ENCODE peak calls at places on chromosome 1, in seven cellular contexts. One of them, this sample, is unnamed.

GRCh38 chr1:110750446-110751029 is 75.8 kb upstream of the KCNA3 start:
- DNase-seq in ascending aorta: no peak
- DNase-seq in stomach: no peak
- DNase-seq in fibroblast of mammary gland: no peak
- DNase-seq in NT2/D1: no peak
- DNase-seq in body of pancreas: no peak
- DNase-seq in adipocyte: no peak
- DNase-seq in this sample: no peak

GRCh38 chr1:18668750-18669404 is 38.2 kb downstream of the PAX7 start:
- DNase-seq in fibroblast of mammary gland: no peak
- DNase-seq in NT2/D1: no peak
- DNase-seq in adipocyte: peak; percentile 1
- DNase-seq in ascending aorta: no peak
- DNase-seq in stomach: peak; percentile 59
- DNase-seq in body of pancreas: peak; percentile 27
- DNase-seq in this sample: no peak

GRCh38 chr1:218080818-218081217 is 204.3 kb upstream of the RRP15 start:
- DNase-seq in fibroblast of mammary gland: no peak
- DNase-seq in NT2/D1: no peak
- DNase-seq in ascending aorta: no peak
- DNase-seq in stomach: no peak
- DNase-seq in adipocyte: no peak
- DNase-seq in body of pancreas: no peak
- DNase-seq in this sample: no peak

GRCh38 chr1:155173478-155174333 is at the start of gene TRIM46:
- DNase-seq in stomach: peak; percentile 25
- DNase-seq in fibroblast of mammary gland: peak; percentile 36
- DNase-seq in NT2/D1: no peak
- DNase-seq in body of pancreas: no peak
- DNase-seq in adipocyte: peak; percentile 78
- DNase-seq in ascending aorta: no peak
- DNase-seq in this sample: peak; percentile 68

GRCh38 chr1:6646499-6647148 is 22.0 kb downstream of the THAP3 start:
- DNase-seq in NT2/D1: no peak
- DNase-seq in adipocyte: peak; percentile 78
- DNase-seq in fibroblast of mammary gland: peak; percentile 65
- DNase-seq in stomach: peak; percentile 34
- DNase-seq in ascending aorta: no peak
- DNase-seq in body of pancreas: peak; percentile 49
- DNase-seq in this sample: peak; percentile 52

GRCh38 chr1:33349778-33350610 is 29.1 kb upstream of the A3GALT2 start:
- DNase-seq in fibroblast of mammary gland: peak; percentile 70
- DNase-seq in adipocyte: peak; percentile 94
- DNase-seq in body of pancreas: peak; percentile 91
- DNase-seq in stomach: peak; percentile 89
- DNase-seq in NT2/D1: peak; percentile 73
- DNase-seq in ascending aorta: no peak
- DNase-seq in this sample: peak; percentile 77

GRCh38 chr1:109040627-109041613 is 982 bp downstream of the WDR47 start:
- DNase-seq in adipocyte: peak; percentile 62
- DNase-seq in fibroblast of mammary gland: peak; percentile 13
- DNase-seq in body of pancreas: no peak
- DNase-seq in NT2/D1: no peak
- DNase-seq in stomach: peak; percentile 28
- DNase-seq in ascending aorta: no peak
- DNase-seq in this sample: peak; percentile 34

GRCh38 chr1:219555031-219555667 is 57.8 kb downstream of the ZC3H11B start:
- DNase-seq in stomach: no peak
- DNase-seq in adipocyte: peak; percentile 80
- DNase-seq in fibroblast of mammary gland: peak; percentile 7
- DNase-seq in NT2/D1: peak; percentile 88
- DNase-seq in ascending aorta: no peak
- DNase-seq in body of pancreas: no peak
- DNase-seq in this sample: peak; percentile 81

GRCh38 chr1:76891931-76892330 is 24.7 kb downstream of the ST6GALNAC5 start:
- DNase-seq in body of pancreas: no peak
- DNase-seq in NT2/D1: no peak
- DNase-seq in ascending aorta: no peak
- DNase-seq in fibroblast of mammary gland: peak; percentile 26
- DNase-seq in stomach: no peak
- DNase-seq in adipocyte: peak; percentile 71
- DNase-seq in this sample: no peak

GRCh38 chr1:218380125-218380977 is 35.2 kb downstream of the TGFB2 start:
- DNase-seq in body of pancreas: peak; percentile 63
- DNase-seq in stomach: peak; percentile 54
- DNase-seq in ascending aorta: no peak
- DNase-seq in NT2/D1: no peak
- DNase-seq in fibroblast of mammary gland: peak; percentile 73
- DNase-seq in adipocyte: peak; percentile 48
- DNase-seq in this sample: peak; percentile 83

GRCh38 chr1:3453891-3454810 is at the start of gene ARHGEF16:
- DNase-seq in ascending aorta: no peak
- DNase-seq in stomach: peak; percentile 93
- DNase-seq in fibroblast of mammary gland: peak; percentile 12
- DNase-seq in NT2/D1: peak; percentile 39
- DNase-seq in body of pancreas: peak; percentile 91
- DNase-seq in adipocyte: peak; percentile 66
- DNase-seq in this sample: no peak

GRCh38 chr1:231828182-231828920 is 201.8 kb downstream of the DISC1 start:
- DNase-seq in fibroblast of mammary gland: peak; percentile 97
- DNase-seq in ascending aorta: no peak
- DNase-seq in adipocyte: peak; percentile 97
- DNase-seq in stomach: no peak
- DNase-seq in body of pancreas: peak; percentile 50
- DNase-seq in NT2/D1: no peak
- DNase-seq in this sample: peak; percentile 94

GRCh38 chr1:197913495-197914276 is 3.5 kb upstream of the LHX9 start:
- DNase-seq in NT2/D1: no peak
- DNase-seq in body of pancreas: no peak
- DNase-seq in fibroblast of mammary gland: no peak
- DNase-seq in adipocyte: no peak
- DNase-seq in stomach: no peak
- DNase-seq in ascending aorta: no peak
- DNase-seq in this sample: no peak

GRCh38 chr1:197911857-197912696 is 5.1 kb upstream of the LHX9 start:
- DNase-seq in NT2/D1: no peak
- DNase-seq in ascending aorta: no peak
- DNase-seq in fibroblast of mammary gland: no peak
- DNase-seq in adipocyte: no peak
- DNase-seq in stomach: no peak
- DNase-seq in body of pancreas: no peak
- DNase-seq in this sample: no peak

GRCh38 chr1:197911172-197911856 is 5.9 kb upstream of the LHX9 start:
- DNase-seq in stomach: no peak
- DNase-seq in ascending aorta: no peak
- DNase-seq in NT2/D1: no peak
- DNase-seq in fibroblast of mammary gland: no peak
- DNase-seq in adipocyte: peak; percentile 35
- DNase-seq in body of pancreas: no peak
- DNase-seq in this sample: no peak

GRCh38 chr1:197914510-197914909 is 2.7 kb upstream of the LHX9 start:
- DNase-seq in fibroblast of mammary gland: no peak
- DNase-seq in ascending aorta: no peak
- DNase-seq in body of pancreas: no peak
- DNase-seq in adipocyte: no peak
- DNase-seq in NT2/D1: no peak
- DNase-seq in stomach: no peak
- DNase-seq in this sample: no peak

DNA sequence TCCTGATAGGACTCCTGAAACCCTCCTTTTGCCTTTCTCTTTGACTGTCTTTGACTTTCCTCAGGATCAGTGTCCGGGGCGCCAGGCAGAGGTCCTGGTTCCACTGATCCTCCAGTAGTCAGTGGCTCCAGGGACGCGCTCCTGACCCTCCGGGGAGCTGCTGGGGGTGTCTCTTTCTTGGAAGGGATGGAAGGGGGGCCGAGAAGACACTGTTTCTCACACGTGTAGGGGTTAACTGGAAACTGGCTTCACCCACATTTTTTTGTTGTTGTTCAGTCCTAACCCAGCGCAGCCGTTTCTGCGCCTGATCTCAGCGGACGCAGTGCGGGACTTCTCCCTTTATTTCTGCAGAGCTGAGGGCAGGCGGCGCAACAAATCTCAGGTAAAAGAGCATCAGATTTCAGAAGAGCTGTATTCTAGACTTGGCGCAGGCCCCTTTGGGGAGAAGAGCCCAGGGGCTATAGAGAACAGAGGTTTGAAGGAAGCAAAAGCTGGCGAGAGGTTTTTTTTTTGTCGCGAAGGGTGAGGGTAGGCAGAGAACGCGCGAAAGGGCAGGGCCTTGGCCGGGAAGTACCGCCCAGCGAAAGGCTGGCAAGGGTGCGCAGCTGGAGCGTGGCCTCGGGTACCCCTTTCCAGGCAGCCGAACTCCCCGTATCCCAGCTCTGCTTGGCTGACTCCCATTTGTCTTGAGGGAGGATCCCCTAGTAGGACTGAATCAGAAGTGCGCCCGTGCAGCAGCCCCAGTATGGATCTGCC is 4.3 kb upstream of the LHX9 start:
- DNase-seq in adipocyte: no peak
- DNase-seq in fibroblast of mammary gland: no peak
- DNase-seq in stomach: no peak
- DNase-seq in NT2/D1: no peak
- DNase-seq in body of pancreas: no peak
- DNase-seq in ascending aorta: no peak
- DNase-seq in this sample: no peak
- H3K4me3 ChIP-seq in adipocyte: no peak overlapping the region
- H3K4me3 ChIP-seq in fibroblast of mammary gland: no peak overlapping the region
- H3K4me3 ChIP-seq in stomach: no peak overlapping the region
- H3K4me3 ChIP-seq in NT2/D1: peak overlapping the region; percentile 22
- H3K4me3 ChIP-seq in body of pancreas: no peak overlapping the region
- H3K4me3 ChIP-seq in ascending aorta: peak overlapping the region; percentile 27
- H3K4me3 ChIP-seq in this sample: no peak overlapping the region

GRCh38 chr1:2255047-2255419 is 26.9 kb downstream of the SKI start:
- DNase-seq in fibroblast of mammary gland: no peak
- DNase-seq in body of pancreas: no peak
- DNase-seq in NT2/D1: no peak
- DNase-seq in stomach: no peak
- DNase-seq in adipocyte: no peak
- DNase-seq in ascending aorta: no peak
- DNase-seq in this sample: no peak
- H3K4me3 ChIP-seq in fibroblast of mammary gland: no peak overlapping the region
- H3K4me3 ChIP-seq in body of pancreas: no peak overlapping the region
- H3K4me3 ChIP-seq in NT2/D1: no peak overlapping the region
- H3K4me3 ChIP-seq in stomach: no peak overlapping the region
- H3K4me3 ChIP-seq in adipocyte: no peak overlapping the region
- H3K4me3 ChIP-seq in ascending aorta: no peak overlapping the region
- H3K4me3 ChIP-seq in this sample: no peak overlapping the region

GRCh38 chr1:51728611-51729155 is 111.8 kb downstream of the OSBPL9 start:
- DNase-seq in stomach: no peak
- DNase-seq in NT2/D1: no peak
- DNase-seq in ascending aorta: no peak
- DNase-seq in body of pancreas: no peak
- DNase-seq in adipocyte: no peak
- DNase-seq in fibroblast of mammary gland: peak; percentile 16
- DNase-seq in this sample: no peak
- H3K4me3 ChIP-seq in stomach: peak overlapping the region; percentile 67
- H3K4me3 ChIP-seq in NT2/D1: peak overlapping the region; percentile 90
- H3K4me3 ChIP-seq in ascending aorta: peak overlapping the region; percentile 79
- H3K4me3 ChIP-seq in body of pancreas: peak overlapping the region; percentile 12
- H3K4me3 ChIP-seq in adipocyte: peak overlapping the region; percentile 84
- H3K4me3 ChIP-seq in fibroblast of mammary gland: peak overlapping the region; percentile 74
- H3K4me3 ChIP-seq in this sample: peak overlapping the region; percentile 74

DNA sequence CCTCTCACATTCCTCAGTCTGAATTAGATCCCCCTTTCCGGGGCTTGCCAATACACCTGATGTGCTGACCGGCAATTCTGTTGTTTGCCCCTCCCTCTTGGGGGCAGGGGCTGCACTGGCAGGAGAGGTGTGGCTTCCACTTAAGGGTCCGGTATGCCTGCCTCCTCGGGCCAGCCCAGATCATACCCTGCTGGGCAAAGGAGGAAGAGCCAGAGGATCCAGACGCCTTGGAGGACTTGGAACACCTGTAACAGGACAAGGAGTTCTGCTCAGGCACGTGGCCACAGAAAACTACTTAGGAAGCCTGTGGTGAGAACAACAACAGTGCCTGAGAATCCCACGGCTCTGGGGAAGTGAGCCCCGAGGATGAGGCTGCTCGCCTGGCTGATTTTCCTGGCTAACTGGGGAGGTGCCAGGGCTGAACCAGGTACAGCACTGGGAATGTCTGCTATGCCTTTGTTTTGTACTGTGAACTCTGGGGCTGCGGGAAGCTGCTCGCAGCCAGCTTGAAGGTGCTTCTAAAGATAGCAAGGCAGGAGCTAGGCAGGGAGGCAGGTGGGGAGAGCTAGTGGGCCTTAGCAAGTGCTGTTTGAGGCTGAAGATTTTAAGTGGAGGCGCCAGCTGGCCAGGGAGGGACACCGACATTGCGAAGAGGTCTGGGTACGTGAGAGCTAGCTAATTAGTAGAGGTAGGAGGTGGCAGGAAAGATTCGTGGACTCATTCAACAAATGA is at the start of gene SMPDL3B:
- DNase-seq in fibroblast of mammary gland: no peak
- DNase-seq in ascending aorta: no peak
- DNase-seq in body of pancreas: peak; percentile 82
- DNase-seq in NT2/D1: peak; percentile 80
- DNase-seq in stomach: peak; percentile 76
- DNase-seq in adipocyte: peak; percentile 4
- DNase-seq in this sample: no peak
- H3K4me3 ChIP-seq in fibroblast of mammary gland: no peak within 1 kb of the TSS
- H3K4me3 ChIP-seq in ascending aorta: peak within 1 kb of the TSS; percentile 11
- H3K4me3 ChIP-seq in body of pancreas: no peak within 1 kb of the TSS
- H3K4me3 ChIP-seq in NT2/D1: peak within 1 kb of the TSS; percentile 27
- H3K4me3 ChIP-seq in stomach: peak within 1 kb of the TSS; percentile 31
- H3K4me3 ChIP-seq in adipocyte: no peak within 1 kb of the TSS
- H3K4me3 ChIP-seq in this sample: no peak within 1 kb of the TSS

DNA sequence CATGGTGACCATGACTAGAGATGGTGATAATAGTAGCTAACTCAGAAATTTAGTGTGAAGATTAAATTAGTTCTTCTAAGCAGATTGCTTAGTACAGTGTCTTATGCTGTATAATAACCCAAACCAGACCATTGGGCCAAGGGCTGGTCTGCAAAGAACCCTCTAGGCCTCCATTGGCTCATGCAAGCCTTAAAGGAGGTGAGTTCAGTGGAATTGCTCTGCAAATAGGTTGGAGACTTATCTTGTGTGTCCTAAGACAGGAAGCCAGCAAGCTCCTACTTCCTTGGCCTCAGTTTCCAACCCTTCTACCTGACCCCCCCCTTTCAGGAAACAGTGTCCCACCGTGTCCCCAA is 1.8 kb upstream of the MEF2D start:
- DNase-seq in body of pancreas: no peak
- DNase-seq in ascending aorta: no peak
- DNase-seq in NT2/D1: no peak
- DNase-seq in adipocyte: no peak
- DNase-seq in stomach: no peak
- DNase-seq in fibroblast of mammary gland: no peak
- DNase-seq in this sample: peak; percentile 38
- H3K4me3 ChIP-seq in body of pancreas: no peak overlapping the region
- H3K4me3 ChIP-seq in ascending aorta: peak overlapping the region; percentile 31
- H3K4me3 ChIP-seq in NT2/D1: no peak overlapping the region
- H3K4me3 ChIP-seq in adipocyte: peak overlapping the region; percentile 69
- H3K4me3 ChIP-seq in stomach: no peak overlapping the region
- H3K4me3 ChIP-seq in fibroblast of mammary gland: no peak overlapping the region
- H3K4me3 ChIP-seq in this sample: no peak overlapping the region

This sample was measured in astrocyte of the spinal cord.